ENCODE peak calls at places on chromosomes 13 and 19, in ten cellular contexts. A is iPS-NIHi11, X is astrocyte of the cerebellum, W is T-helper 17 cell, R is NB4, E is EL, C is activated T-cell treated with anti-CD3 and anti-CD28 coated beads for 1 hour, Q is fibroblast of the aortic adventitia, B is Daoy, G is A172. N is an unnamed sample.

GRCh38 chr19:17296278-17296677 is 6.9 kb downstream of the ABHD8 start:
- DNase-seq in Q (no peak), X (no peak), G (peak), C (no peak), B (peak), R (peak), W (no peak), E (peak), A (no peak), N (peak)

GRCh38 chr19:18284710-18285430 is 3.4 kb upstream of the JUND start:
- DNase-seq in Q (no peak), B (no peak), X (no peak), E (no peak), W (no peak), G (no peak), A (no peak), R (no peak), C (no peak), N (no peak)

GRCh38 chr19:6262519-6262918 is 17.3 kb downstream of the MLLT1 start:
- DNase-seq in W (no peak), B (no peak), E (no peak), C (no peak), X (no peak), R (no peak), G (no peak), A (no peak), Q (no peak), N (no peak)

GRCh38 chr19:42286349-42287016 is 15.4 kb upstream of the PRR19 start:
- DNase-seq in C (no peak), E (no peak), Q (peak), B (no peak), R (no peak), A (no peak), G (no peak), W (no peak), X (no peak), N (peak)

GRCh38 chr19:12872941-12873890 is 8.0 kb downstream of the DNASE2 start:
- DNase-seq in E (peak), B (no peak), G (peak), W (peak), R (peak), A (peak), C (no peak), Q (peak), X (no peak), N (peak)

GRCh38 chr19:19562665-19563347 is 24.7 kb downstream of the CILP2 start:
- DNase-seq in W (no peak), A (peak), R (peak), G (no peak), Q (no peak), X (no peak), B (no peak), C (peak), E (no peak), N (no peak)

GRCh38 chr13:99313941-99314340 is 6.7 kb upstream of the GPR183 start:
- DNase-seq in G (no peak), A (no peak), E (no peak), Q (no peak), R (no peak), X (no peak), C (no peak), B (no peak), W (no peak), N (no peak)

GRCh38 chr19:56667311-56667870 is 4.2 kb downstream of the ZNF835 start:
- DNase-seq in X (no peak), Q (no peak), R (no peak), G (no peak), C (no peak), W (no peak), B (no peak), E (no peak), A (no peak), N (no peak)

GRCh38 chr13:98142427-98143156 is at the start of gene FARP1:
- DNase-seq in A (peak), Q (peak), B (peak), W (no peak), C (no peak), E (peak), X (no peak), G (peak), R (peak), N (peak)

GRCh38 chr19:45973564-45974338 is at the start of gene NOVA2:
- DNase-seq in G (peak), B (peak), A (peak), C (no peak), E (peak), X (peak), R (peak), W (no peak), Q (peak), N (peak)

GRCh38 chr13:36275190-36276002 is 22.2 kb downstream of the CCDC169 start:
- DNase-seq in X (peak), B (peak), R (peak), C (no peak), Q (peak), G (peak), E (peak), W (no peak), A (peak), N (peak)

GRCh38 chr19:19485161-19485997 is 30.0 kb downstream of the TSSK6 start:
- DNase-seq in B (no peak), G (no peak), X (no peak), W (no peak), C (no peak), R (peak), E (peak), Q (peak), A (no peak), N (peak)

GRCh38 chr13:30807392-30807791 is 72.0 kb downstream of the ALOX5AP start:
- DNase-seq in W (no peak), X (no peak), R (no peak), B (no peak), A (no peak), Q (no peak), E (no peak), C (no peak), G (no peak), N (no peak)

GRCh38 chr13:31207630-31208549 is 8.1 kb downstream of the B3GLCT start:
- DNase-seq in W (no peak), E (peak), X (peak), G (no peak), A (no peak), Q (peak), C (no peak), B (peak), R (no peak), N (peak)

GRCh38 chr13:58963321-58963720 is 1200.4 kb downstream of the DIAPH3 start:
- DNase-seq in E (no peak), Q (no peak), R (no peak), X (peak), A (no peak), W (no peak), B (no peak), G (no peak), C (no peak), N (peak)

GRCh38 chr19:46776927-46777911 is 11.2 kb downstream of the SLC1A5 start:
- DNase-seq in B (no peak), W (no peak), G (no peak), A (peak), Q (no peak), C (no peak), R (peak), E (no peak), X (no peak), N (no peak)